ENCODE peak calls at places on chromosomes 5 and 9, in ten cellular contexts. C, I, F, J, T, H, P, R, N and Z are unnamed samples.
A peak's percentile ranks its signal among the peaks of the same experiment; 100 is the strongest.

GRCh38 chr5:74971947-74972460 is 80.4 kb downstream of the GCNT4 start:
- DNase-seq in C (no peak), I (no peak), F (no peak), J (no peak), T (no peak), H (no peak), P (no peak), R (no peak), N (no peak), Z (no peak)

GRCh38 chr5:114544561-114544960 is 182.7 kb downstream of the KCNN2 start:
- DNase-seq in C (no peak), I (no peak), F (no peak), J (no peak), T (no peak), H (no peak), P (no peak), R (no peak), N (no peak), Z (no peak)

GRCh38 chr5:108801776-108802175 is 54.1 kb downstream of the FER start:
- DNase-seq in C (peak; percentile 88), I (peak; percentile 97), F (no peak), J (no peak), T (no peak), H (no peak), P (peak; percentile 4), R (no peak), N (no peak), Z (peak; percentile 72)

GRCh38 chr9:98775831-98776441 is 20.4 kb downstream of the ANKS6 start:
- DNase-seq in C (peak; percentile 62), I (peak; percentile 79), F (peak; percentile 45), J (no peak), T (no peak), H (peak; percentile 30), P (no peak), R (peak; percentile 66), N (no peak), Z (no peak)

GRCh38 chr9:70085241-70085640 is 41.6 kb downstream of the MAMDC2 start:
- DNase-seq in C (peak; percentile 38), I (peak; percentile 66), F (no peak), J (no peak), T (no peak), H (no peak), P (no peak), R (no peak), N (no peak), Z (no peak)

GRCh38 chr5:16812911-16813310 is 123.2 kb downstream of the MYO10 start:
- DNase-seq in C (peak; percentile 51), I (peak; percentile 61), F (no peak), J (no peak), T (no peak), H (no peak), P (peak; percentile 82), R (no peak), N (no peak), Z (no peak)

GRCh38 chr5:109654455-109654854 is 35.3 kb upstream of the MAN2A1 start:
- DNase-seq in C (peak; percentile 52), I (no peak), F (no peak), J (no peak), T (no peak), H (no peak), P (no peak), R (no peak), N (no peak), Z (no peak)

GRCh38 chr9:98378206-98379193 is 123.1 kb upstream of the TBC1D2 start:
- DNase-seq in C (no peak), I (peak; percentile 33), F (no peak), J (no peak), T (peak; percentile 72), H (no peak), P (no peak), R (no peak), N (no peak), Z (no peak)

GRCh38 chr5:54965806-54966205 is 19.6 kb downstream of the ESM1 start:
- DNase-seq in C (no peak), I (no peak), F (peak; percentile 25), J (no peak), T (no peak), H (no peak), P (no peak), R (no peak), N (no peak), Z (no peak)

GRCh38 chr5:72166070-72166979 is 59.0 kb downstream of the MAP1B start:
- DNase-seq in C (no peak), I (peak; percentile 51), F (peak; percentile 40), J (no peak), T (no peak), H (no peak), P (no peak), R (peak; percentile 58), N (no peak), Z (no peak)

GRCh38 chr9:123251741-123252140 is 16.6 kb downstream of the STRBP start:
- DNase-seq in C (no peak), I (no peak), F (no peak), J (no peak), T (no peak), H (no peak), P (no peak), R (no peak), N (no peak), Z (no peak)

GRCh38 chr5:168428552-168428951 is 57.7 kb upstream of the RARS1 start:
- DNase-seq in C (no peak), I (no peak), F (no peak), J (no peak), T (no peak), H (no peak), P (no peak), R (no peak), N (no peak), Z (no peak)
- H3K36me3 ChIP-seq in C (no peaks in the 10 kb centered on the region), I (peaks cover 20% of the 10 kb centered on the region), F (no peaks in the 10 kb centered on the region), J (no peaks in the 10 kb centered on the region), T (no peaks in the 10 kb centered on the region), H (no peaks in the 10 kb centered on the region), P (peaks cover 27% of the 10 kb centered on the region), R (no peaks in the 10 kb centered on the region), N (no peaks in the 10 kb centered on the region), Z (no peaks in the 10 kb centered on the region)

GRCh38 chr5:73303139-73304079 is 130.4 kb downstream of the TMEM174 start:
- DNase-seq in C (no peak), I (no peak), F (no peak), J (no peak), T (no peak), H (no peak), P (peak; percentile 62), R (no peak), N (no peak), Z (no peak)
- TF ChIP-seq CTCF in C (peak; percentile 68), I (no peak), F (no peak), J (no peak), T (no peak), H (no peak), P (peak; percentile 45), R (peak; percentile 10), N (no peak), Z (no peak)

DNA sequence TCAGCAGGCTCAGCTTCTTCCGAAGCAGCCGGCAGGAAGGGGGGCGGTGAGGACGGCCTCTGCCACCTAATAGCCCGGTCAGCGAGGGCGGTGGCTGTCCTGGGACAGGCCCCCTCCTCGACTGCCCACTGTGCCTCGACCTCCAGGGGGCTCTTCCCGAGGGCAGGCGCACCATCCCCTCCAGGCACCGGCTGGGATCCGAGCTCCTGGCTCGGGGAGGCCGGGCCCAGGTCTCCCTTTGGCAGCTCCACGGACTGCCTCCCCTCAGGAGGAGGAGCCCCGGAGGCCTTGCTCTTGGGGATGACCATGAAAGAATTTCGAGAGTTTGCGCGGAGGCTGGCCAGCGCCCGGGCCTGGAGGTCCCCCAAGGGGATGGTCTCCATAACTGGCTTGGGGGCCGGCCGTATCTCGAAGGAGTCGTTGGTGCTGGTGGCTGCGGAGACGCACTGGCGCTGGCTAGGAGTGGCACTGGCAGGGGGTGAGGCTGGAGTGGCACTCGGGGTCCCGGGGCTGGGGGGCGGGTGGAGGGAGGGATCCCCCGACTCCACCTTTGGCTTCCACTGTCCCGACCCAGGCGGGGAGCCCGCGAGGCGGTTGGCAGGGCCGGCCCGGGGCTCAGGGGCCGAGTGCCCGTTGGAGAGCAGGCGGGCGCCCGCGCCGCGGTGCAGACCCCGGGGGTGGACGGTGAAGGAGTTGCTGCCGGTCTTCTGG is 975 bp downstream of the TPRN start:
- DNase-seq in C (no peak), I (peak; percentile 12), F (no peak), J (no peak), T (no peak), H (no peak), P (no peak), R (no peak), N (peak; percentile 86), Z (no peak)
- H3K4me3 ChIP-seq in C (peak overlapping the region; percentile 46), I (peak overlapping the region; percentile 56), F (peak overlapping the region; percentile 71), J (no peak overlapping the region), T (peak overlapping the region; percentile 59), H (peak overlapping the region; percentile 57), P (peak overlapping the region; percentile 64), R (peak overlapping the region; percentile 39), N (peak overlapping the region; percentile 24), Z (peak overlapping the region; percentile 52)

GRCh38 chr5:179618923-179619554 is 4.4 kb downstream of the HNRNPH1 start:
- DNase-seq in C (no peak), I (no peak), F (no peak), J (no peak), T (peak; percentile 20), H (no peak), P (no peak), R (no peak), N (no peak), Z (no peak)
- H3K36me3 ChIP-seq in C (peaks cover 75% of the 10 kb centered on the region), I (peaks cover 58% of the 10 kb centered on the region), F (peaks cover 78% of the 10 kb centered on the region), J (peaks cover 69% of the 10 kb centered on the region), T (peaks cover 78% of the 10 kb centered on the region), H (peaks cover 17% of the 10 kb centered on the region), P (peaks cover 83% of the 10 kb centered on the region), R (peaks cover 37% of the 10 kb centered on the region), N (peaks cover 12% of the 10 kb centered on the region), Z (peaks cover 23% of the 10 kb centered on the region)

DNA sequence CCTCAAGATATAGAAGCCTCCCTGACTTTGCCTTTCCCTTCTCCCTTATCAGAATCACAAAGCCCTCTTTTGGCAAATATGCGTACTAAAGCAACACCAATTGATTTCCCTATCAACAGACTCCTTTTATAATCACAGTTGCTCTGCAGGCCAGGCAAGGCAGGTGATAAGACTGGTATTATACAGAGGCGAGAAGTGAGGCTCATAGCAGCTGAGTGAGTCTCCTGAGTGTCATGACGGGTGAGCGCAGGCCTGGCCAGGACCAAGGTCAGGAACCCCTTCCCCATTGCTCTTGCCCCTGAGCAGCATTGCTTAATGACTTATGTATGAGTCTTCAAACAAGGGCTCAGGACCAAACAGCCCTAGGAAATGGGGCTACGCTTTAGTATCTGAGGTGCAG is 70.8 kb downstream of the FBXO38 start:
- DNase-seq in C (no peak), I (no peak), F (no peak), J (no peak), T (no peak), H (no peak), P (no peak), R (no peak), N (no peak), Z (no peak)
- TF ChIP-seq CTCF in C (no peak), I (no peak), F (no peak), J (no peak), T (no peak), H (no peak), P (no peak), R (no peak), N (no peak), Z (no peak)

DNA sequence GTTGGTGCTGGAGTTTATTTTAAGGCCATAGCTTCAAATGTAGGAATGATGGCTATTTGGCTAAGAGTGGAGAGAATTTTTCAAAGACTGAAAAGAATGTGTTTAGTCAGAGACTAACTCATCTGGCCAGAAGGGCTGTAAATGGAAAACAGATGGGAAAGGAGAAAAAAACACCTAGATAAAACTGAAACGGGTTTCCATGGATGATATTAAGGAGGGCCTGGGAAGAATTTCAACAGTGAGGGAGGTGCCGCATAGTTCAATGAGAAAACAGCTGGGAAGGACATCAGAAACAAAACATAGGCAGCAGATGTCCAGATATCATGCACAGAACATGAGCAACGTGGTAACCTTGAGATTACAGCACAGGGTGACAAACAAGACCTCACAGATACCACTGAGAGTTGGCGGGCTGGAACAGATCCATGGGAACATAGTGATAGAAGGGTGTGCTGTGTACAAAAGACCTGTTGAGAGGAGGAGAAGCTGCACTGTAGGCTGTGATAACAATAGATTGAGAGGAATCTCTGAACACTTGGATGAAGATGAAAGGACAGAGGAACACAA is 31.2 kb upstream of the RAD23B start:
- DNase-seq in C (peak; percentile 89), I (peak; percentile 95), F (peak; percentile 57), J (no peak), T (no peak), H (no peak), P (no peak), R (peak; percentile 88), N (no peak), Z (peak; percentile 95)
- H3K4me3 ChIP-seq in C (no peak overlapping the region), I (no peak overlapping the region), F (no peak overlapping the region), J (no peak overlapping the region), T (no peak overlapping the region), H (no peak overlapping the region), P (no peak overlapping the region), R (no peak overlapping the region), N (no peak overlapping the region), Z (no peak overlapping the region)